ENCODE peak calls at places on chromosomes 1 and 21, in eight cellular contexts. One of them, this sample, is unnamed.
A peak's percentile ranks its signal among the peaks of the same experiment; 100 is the strongest.

GRCh38 chr1:220751130-220751529 is 3.0 kb downstream of the MTARC2 start:
- DNase-seq in heart left ventricle: no peak
- DNase-seq in A673: no peak
- DNase-seq in left ventricle myocardium inferior: no peak
- DNase-seq in coronary artery: no peak
- DNase-seq in PC-3: no peak
- DNase-seq in stomach: peak; percentile 71
- DNase-seq in CD4-positive, alpha-beta T cell: no peak
- DNase-seq in this sample: no peak

GRCh38 chr1:44375547-44375946 is 20.5 kb upstream of the ERI3 start:
- DNase-seq in stomach: no peak
- DNase-seq in left ventricle myocardium inferior: no peak
- DNase-seq in PC-3: no peak
- DNase-seq in A673: no peak
- DNase-seq in heart left ventricle: no peak
- DNase-seq in coronary artery: no peak
- DNase-seq in CD4-positive, alpha-beta T cell: no peak
- DNase-seq in this sample: no peak

GRCh38 chr1:91582431-91582921 is 81.8 kb downstream of the CDC7 start:
- DNase-seq in coronary artery: no peak
- DNase-seq in left ventricle myocardium inferior: no peak
- DNase-seq in A673: no peak
- DNase-seq in stomach: no peak
- DNase-seq in PC-3: peak; percentile 89
- DNase-seq in CD4-positive, alpha-beta T cell: no peak
- DNase-seq in heart left ventricle: no peak
- DNase-seq in this sample: no peak

GRCh38 chr1:89552481-89553194 is 28.0 kb downstream of the LRRC8B start:
- DNase-seq in PC-3: no peak
- DNase-seq in CD4-positive, alpha-beta T cell: no peak
- DNase-seq in A673: peak; percentile 62
- DNase-seq in coronary artery: no peak
- DNase-seq in stomach: no peak
- DNase-seq in left ventricle myocardium inferior: no peak
- DNase-seq in heart left ventricle: no peak
- DNase-seq in this sample: no peak

GRCh38 chr1:248618878-248619277 is 16.0 kb downstream of the OR2T11 start:
- DNase-seq in heart left ventricle: peak; percentile 40
- DNase-seq in CD4-positive, alpha-beta T cell: no peak
- DNase-seq in left ventricle myocardium inferior: peak; percentile 28
- DNase-seq in PC-3: peak; percentile 81
- DNase-seq in A673: peak; percentile 89
- DNase-seq in coronary artery: no peak
- DNase-seq in stomach: peak; percentile 70
- DNase-seq in this sample: no peak

GRCh38 chr21:33892853-33893252 is 22.8 kb downstream of the ATP5PO start:
- DNase-seq in PC-3: no peak
- DNase-seq in coronary artery: no peak
- DNase-seq in CD4-positive, alpha-beta T cell: no peak
- DNase-seq in heart left ventricle: no peak
- DNase-seq in A673: no peak
- DNase-seq in left ventricle myocardium inferior: no peak
- DNase-seq in stomach: no peak
- DNase-seq in this sample: no peak

GRCh38 chr1:153526132-153526543 is 9.7 kb downstream of the S100A6 start:
- DNase-seq in stomach: no peak
- DNase-seq in PC-3: no peak
- DNase-seq in heart left ventricle: peak; percentile 36
- DNase-seq in A673: no peak
- DNase-seq in left ventricle myocardium inferior: no peak
- DNase-seq in coronary artery: no peak
- DNase-seq in CD4-positive, alpha-beta T cell: no peak
- DNase-seq in this sample: peak; percentile 49

GRCh38 chr1:218347713-218348627 is 2.8 kb downstream of the TGFB2 start:
- DNase-seq in stomach: no peak
- DNase-seq in left ventricle myocardium inferior: no peak
- DNase-seq in A673: peak; percentile 53
- DNase-seq in CD4-positive, alpha-beta T cell: no peak
- DNase-seq in coronary artery: no peak
- DNase-seq in heart left ventricle: no peak
- DNase-seq in PC-3: peak; percentile 97
- DNase-seq in this sample: no peak

GRCh38 chr1:203828002-203828401 is 32.6 kb downstream of the ZBED6 start:
- DNase-seq in left ventricle myocardium inferior: no peak
- DNase-seq in coronary artery: no peak
- DNase-seq in stomach: no peak
- DNase-seq in heart left ventricle: no peak
- DNase-seq in A673: no peak
- DNase-seq in PC-3: no peak
- DNase-seq in CD4-positive, alpha-beta T cell: no peak
- DNase-seq in this sample: no peak

GRCh38 chr1:206911064-206911663 is 10.6 kb downstream of the FCMR start:
- DNase-seq in A673: peak; percentile 52
- DNase-seq in coronary artery: no peak
- DNase-seq in left ventricle myocardium inferior: no peak
- DNase-seq in PC-3: peak; percentile 93
- DNase-seq in CD4-positive, alpha-beta T cell: no peak
- DNase-seq in heart left ventricle: no peak
- DNase-seq in stomach: no peak
- DNase-seq in this sample: no peak

GRCh38 chr1:199644912-199645311 is 382.6 kb upstream of the NR5A2 start:
- DNase-seq in coronary artery: no peak
- DNase-seq in PC-3: no peak
- DNase-seq in CD4-positive, alpha-beta T cell: no peak
- DNase-seq in left ventricle myocardium inferior: no peak
- DNase-seq in stomach: no peak
- DNase-seq in heart left ventricle: no peak
- DNase-seq in A673: no peak
- DNase-seq in this sample: no peak

GRCh38 chr1:199641531-199641930 is 386.0 kb upstream of the NR5A2 start:
- DNase-seq in heart left ventricle: no peak
- DNase-seq in stomach: no peak
- DNase-seq in coronary artery: no peak
- DNase-seq in A673: no peak
- DNase-seq in CD4-positive, alpha-beta T cell: no peak
- DNase-seq in left ventricle myocardium inferior: no peak
- DNase-seq in PC-3: no peak
- DNase-seq in this sample: no peak

GRCh38 chr1:199639453-199639852 is 388.1 kb upstream of the NR5A2 start:
- DNase-seq in A673: no peak
- DNase-seq in heart left ventricle: no peak
- DNase-seq in stomach: no peak
- DNase-seq in left ventricle myocardium inferior: no peak
- DNase-seq in CD4-positive, alpha-beta T cell: no peak
- DNase-seq in coronary artery: no peak
- DNase-seq in PC-3: no peak
- DNase-seq in this sample: no peak
- TF ChIP-seq CTCF in A673: no peak
- TF ChIP-seq CTCF in heart left ventricle: no peak
- TF ChIP-seq CTCF in stomach: no peak
- TF ChIP-seq CTCF in left ventricle myocardium inferior: no peak
- TF ChIP-seq CTCF in CD4-positive, alpha-beta T cell: no peak
- TF ChIP-seq CTCF in coronary artery: no peak
- TF ChIP-seq CTCF in PC-3: no peak
- TF ChIP-seq CTCF in this sample: no peak

GRCh38 chr1:234619794-234620247 is 9.8 kb upstream of the IRF2BP2 start:
- DNase-seq in A673: no peak
- DNase-seq in CD4-positive, alpha-beta T cell: no peak
- DNase-seq in stomach: no peak
- DNase-seq in left ventricle myocardium inferior: no peak
- DNase-seq in PC-3: no peak
- DNase-seq in heart left ventricle: no peak
- DNase-seq in coronary artery: no peak
- DNase-seq in this sample: no peak

GRCh38 chr1:234620272-234620711 is 10.3 kb upstream of the IRF2BP2 start:
- DNase-seq in PC-3: no peak
- DNase-seq in CD4-positive, alpha-beta T cell: no peak
- DNase-seq in coronary artery: no peak
- DNase-seq in A673: no peak
- DNase-seq in stomach: no peak
- DNase-seq in heart left ventricle: no peak
- DNase-seq in left ventricle myocardium inferior: no peak
- DNase-seq in this sample: no peak

GRCh38 chr1:234619071-234619480 is 9.1 kb upstream of the IRF2BP2 start:
- DNase-seq in PC-3: no peak
- DNase-seq in CD4-positive, alpha-beta T cell: no peak
- DNase-seq in heart left ventricle: no peak
- DNase-seq in coronary artery: no peak
- DNase-seq in stomach: no peak
- DNase-seq in A673: no peak
- DNase-seq in left ventricle myocardium inferior: no peak
- DNase-seq in this sample: no peak

GRCh38 chr1:234621657-234622335 is 11.8 kb upstream of the IRF2BP2 start:
- DNase-seq in stomach: no peak
- DNase-seq in heart left ventricle: no peak
- DNase-seq in CD4-positive, alpha-beta T cell: no peak
- DNase-seq in left ventricle myocardium inferior: peak; percentile 25
- DNase-seq in coronary artery: no peak
- DNase-seq in PC-3: no peak
- DNase-seq in A673: no peak
- DNase-seq in this sample: no peak

GRCh38 chr1:234620786-234621468 is 10.9 kb upstream of the IRF2BP2 start:
- DNase-seq in PC-3: no peak
- DNase-seq in stomach: no peak
- DNase-seq in CD4-positive, alpha-beta T cell: no peak
- DNase-seq in coronary artery: no peak
- DNase-seq in heart left ventricle: no peak
- DNase-seq in left ventricle myocardium inferior: no peak
- DNase-seq in A673: no peak
- DNase-seq in this sample: no peak
- H3K27ac ChIP-seq in PC-3: no peak overlapping the region
- H3K27ac ChIP-seq in stomach: no peak overlapping the region
- H3K27ac ChIP-seq in CD4-positive, alpha-beta T cell: no peak overlapping the region
- H3K27ac ChIP-seq in coronary artery: no peak overlapping the region
- H3K27ac ChIP-seq in heart left ventricle: no peak overlapping the region
- H3K27ac ChIP-seq in left ventricle myocardium inferior: peak overlapping the region; percentile 9
- H3K27ac ChIP-seq in A673: no peak overlapping the region
- H3K27ac ChIP-seq in this sample: peak overlapping the region; percentile 81

GRCh38 chr1:6208723-6209660 is 3.1 kb downstream of the RNF207 start:
- DNase-seq in PC-3: no peak
- DNase-seq in CD4-positive, alpha-beta T cell: no peak
- DNase-seq in left ventricle myocardium inferior: peak; percentile 56
- DNase-seq in A673: peak; percentile 79
- DNase-seq in heart left ventricle: peak; percentile 68
- DNase-seq in stomach: peak; percentile 55
- DNase-seq in coronary artery: no peak
- DNase-seq in this sample: peak; percentile 76
- TF ChIP-seq CTCF in PC-3: no peak
- TF ChIP-seq CTCF in CD4-positive, alpha-beta T cell: peak; percentile 37
- TF ChIP-seq CTCF in left ventricle myocardium inferior: peak; percentile 63
- TF ChIP-seq CTCF in A673: peak; percentile 57
- TF ChIP-seq CTCF in heart left ventricle: peak; percentile 43
- TF ChIP-seq CTCF in stomach: peak; percentile 46
- TF ChIP-seq CTCF in coronary artery: peak; percentile 34
- TF ChIP-seq CTCF in this sample: peak; percentile 59

GRCh38 chr1:23575226-23575810 is 16.0 kb upstream of the ID3 start:
- DNase-seq in PC-3: no peak
- DNase-seq in CD4-positive, alpha-beta T cell: no peak
- DNase-seq in heart left ventricle: no peak
- DNase-seq in coronary artery: no peak
- DNase-seq in left ventricle myocardium inferior: no peak
- DNase-seq in stomach: no peak
- DNase-seq in A673: no peak
- DNase-seq in this sample: no peak
- H3K27ac ChIP-seq in PC-3: no peak overlapping the region
- H3K27ac ChIP-seq in CD4-positive, alpha-beta T cell: no peak overlapping the region
- H3K27ac ChIP-seq in heart left ventricle: peak overlapping the region; percentile 36
- H3K27ac ChIP-seq in coronary artery: peak overlapping the region; percentile 86
- H3K27ac ChIP-seq in left ventricle myocardium inferior: peak overlapping the region; percentile 85
- H3K27ac ChIP-seq in stomach: peak overlapping the region; percentile 2
- H3K27ac ChIP-seq in A673: no peak overlapping the region
- H3K27ac ChIP-seq in this sample: peak overlapping the region; percentile 84

GRCh38 chr1:110309768-110310167 is 29.4 kb upstream of the RBM15 start:
- DNase-seq in coronary artery: no peak
- DNase-seq in CD4-positive, alpha-beta T cell: no peak
- DNase-seq in heart left ventricle: no peak
- DNase-seq in left ventricle myocardium inferior: no peak
- DNase-seq in PC-3: peak; percentile 29
- DNase-seq in A673: no peak
- DNase-seq in stomach: no peak
- DNase-seq in this sample: no peak
- TF ChIP-seq CTCF in coronary artery: no peak
- TF ChIP-seq CTCF in CD4-positive, alpha-beta T cell: no peak
- TF ChIP-seq CTCF in heart left ventricle: no peak
- TF ChIP-seq CTCF in left ventricle myocardium inferior: no peak
- TF ChIP-seq CTCF in PC-3: no peak
- TF ChIP-seq CTCF in A673: no peak
- TF ChIP-seq CTCF in stomach: no peak
- TF ChIP-seq CTCF in this sample: no peak

GRCh38 chr1:185027252-185027882 is 18.0 kb upstream of the RNF2 start:
- DNase-seq in A673: no peak
- DNase-seq in heart left ventricle: no peak
- DNase-seq in stomach: no peak
- DNase-seq in CD4-positive, alpha-beta T cell: no peak
- DNase-seq in coronary artery: no peak
- DNase-seq in PC-3: no peak
- DNase-seq in left ventricle myocardium inferior: no peak
- DNase-seq in this sample: no peak
- H3K27ac ChIP-seq in A673: no peak overlapping the region
- H3K27ac ChIP-seq in heart left ventricle: no peak overlapping the region
- H3K27ac ChIP-seq in stomach: no peak overlapping the region
- H3K27ac ChIP-seq in CD4-positive, alpha-beta T cell: no peak overlapping the region
- H3K27ac ChIP-seq in coronary artery: no peak overlapping the region
- H3K27ac ChIP-seq in PC-3: no peak overlapping the region
- H3K27ac ChIP-seq in left ventricle myocardium inferior: no peak overlapping the region
- H3K27ac ChIP-seq in this sample: no peak overlapping the region

DNA sequence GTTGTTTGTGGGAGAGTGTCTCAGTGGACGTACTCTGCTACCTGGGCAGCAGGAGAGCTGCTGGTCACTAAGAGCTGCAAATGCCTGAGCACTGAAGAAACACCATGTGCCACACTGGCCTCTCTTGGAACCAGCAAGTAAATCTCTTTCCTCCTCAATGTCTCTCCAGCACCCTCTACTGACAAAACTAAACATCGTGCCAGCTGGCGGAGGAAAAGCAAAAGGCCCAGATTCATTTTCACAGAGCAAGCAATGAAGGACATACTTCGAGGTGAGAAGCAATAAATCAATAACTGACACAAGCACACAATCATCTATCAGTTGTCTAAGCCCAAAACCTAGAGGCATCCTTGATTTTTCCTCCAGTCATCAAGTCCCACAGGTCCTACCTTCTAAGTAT is 78.1 kb downstream of the RERE start:
- DNase-seq in coronary artery: no peak
- DNase-seq in left ventricle myocardium inferior: no peak
- DNase-seq in CD4-positive, alpha-beta T cell: no peak
- DNase-seq in PC-3: no peak
- DNase-seq in stomach: no peak
- DNase-seq in A673: no peak
- DNase-seq in heart left ventricle: no peak
- DNase-seq in this sample: no peak
- TF ChIP-seq CTCF in coronary artery: no peak
- TF ChIP-seq CTCF in left ventricle myocardium inferior: no peak
- TF ChIP-seq CTCF in CD4-positive, alpha-beta T cell: no peak
- TF ChIP-seq CTCF in PC-3: peak; percentile 17
- TF ChIP-seq CTCF in stomach: no peak
- TF ChIP-seq CTCF in A673: peak; percentile 19
- TF ChIP-seq CTCF in heart left ventricle: no peak
- TF ChIP-seq CTCF in this sample: no peak